ENCODE peak calls at places on chromosomes 1 and 21, in four cellular contexts. One of them, this sample, is unnamed.
A peak's percentile ranks its signal among the peaks of the same experiment; 100 is the strongest.

GRCh38 chr1:4755301-4756183 is 101.1 kb downstream of the AJAP1 start:
- DNase-seq in left ventricle myocardium superior: no peak
- DNase-seq in GDM1: no peak
- DNase-seq in stimulated activated CD4-positive, alpha-beta T cell treated with anti-CD3 and anti-CD28 coated beads, Interleukin-2, amount 100 ng/mL, for 48 hours: no peak
- DNase-seq in this sample: no peak

GRCh38 chr1:55632906-55633305 is 417.7 kb upstream of the USP24 start:
- DNase-seq in left ventricle myocardium superior: no peak
- DNase-seq in GDM1: no peak
- DNase-seq in stimulated activated CD4-positive, alpha-beta T cell treated with anti-CD3 and anti-CD28 coated beads, Interleukin-2, amount 100 ng/mL, for 48 hours: no peak
- DNase-seq in this sample: no peak

GRCh38 chr21:43763901-43764523 is 12.1 kb downstream of the CSTB start:
- DNase-seq in stimulated activated CD4-positive, alpha-beta T cell treated with anti-CD3 and anti-CD28 coated beads, Interleukin-2, amount 100 ng/mL, for 48 hours: no peak
- DNase-seq in left ventricle myocardium superior: no peak
- DNase-seq in GDM1: no peak
- DNase-seq in this sample: no peak

GRCh38 chr1:242524571-242525359 is at the start of gene PLD5:
- DNase-seq in stimulated activated CD4-positive, alpha-beta T cell treated with anti-CD3 and anti-CD28 coated beads, Interleukin-2, amount 100 ng/mL, for 48 hours: no peak
- DNase-seq in left ventricle myocardium superior: no peak
- DNase-seq in GDM1: no peak
- DNase-seq in this sample: no peak

GRCh38 chr21:17611414-17612022 is 1.2 kb downstream of the BTG3 start:
- DNase-seq in GDM1: peak; percentile 46
- DNase-seq in left ventricle myocardium superior: peak; percentile 81
- DNase-seq in stimulated activated CD4-positive, alpha-beta T cell treated with anti-CD3 and anti-CD28 coated beads, Interleukin-2, amount 100 ng/mL, for 48 hours: peak; percentile 69
- DNase-seq in this sample: peak; percentile 81

GRCh38 chr1:213931804-213932203 is 56.0 kb upstream of the PROX1 start:
- DNase-seq in stimulated activated CD4-positive, alpha-beta T cell treated with anti-CD3 and anti-CD28 coated beads, Interleukin-2, amount 100 ng/mL, for 48 hours: no peak
- DNase-seq in left ventricle myocardium superior: no peak
- DNase-seq in GDM1: no peak
- DNase-seq in this sample: no peak

GRCh38 chr1:93079685-93080141 is 630 bp downstream of the MTF2 start:
- DNase-seq in left ventricle myocardium superior: no peak
- DNase-seq in GDM1: peak; percentile 71
- DNase-seq in stimulated activated CD4-positive, alpha-beta T cell treated with anti-CD3 and anti-CD28 coated beads, Interleukin-2, amount 100 ng/mL, for 48 hours: no peak
- DNase-seq in this sample: peak; percentile 33

GRCh38 chr1:47692196-47692595 is 254.4 kb downstream of the FOXD2 start:
- DNase-seq in stimulated activated CD4-positive, alpha-beta T cell treated with anti-CD3 and anti-CD28 coated beads, Interleukin-2, amount 100 ng/mL, for 48 hours: no peak
- DNase-seq in GDM1: no peak
- DNase-seq in left ventricle myocardium superior: no peak
- DNase-seq in this sample: no peak

GRCh38 chr1:200488375-200489165 is 78.7 kb upstream of the ZNF281 start:
- DNase-seq in left ventricle myocardium superior: no peak
- DNase-seq in GDM1: peak; percentile 47
- DNase-seq in stimulated activated CD4-positive, alpha-beta T cell treated with anti-CD3 and anti-CD28 coated beads, Interleukin-2, amount 100 ng/mL, for 48 hours: peak; percentile 37
- DNase-seq in this sample: no peak

GRCh38 chr1:86926886-86927285 is 12.5 kb downstream of the HS2ST1 start:
- DNase-seq in stimulated activated CD4-positive, alpha-beta T cell treated with anti-CD3 and anti-CD28 coated beads, Interleukin-2, amount 100 ng/mL, for 48 hours: no peak
- DNase-seq in GDM1: no peak
- DNase-seq in left ventricle myocardium superior: no peak
- DNase-seq in this sample: no peak

GRCh38 chr1:232322162-232322734 is 307.7 kb downstream of the SIPA1L2 start:
- DNase-seq in stimulated activated CD4-positive, alpha-beta T cell treated with anti-CD3 and anti-CD28 coated beads, Interleukin-2, amount 100 ng/mL, for 48 hours: no peak
- DNase-seq in left ventricle myocardium superior: no peak
- DNase-seq in GDM1: no peak
- DNase-seq in this sample: no peak

GRCh38 chr1:35894183-35894582 is 11.2 kb downstream of the AGO1 start:
- DNase-seq in stimulated activated CD4-positive, alpha-beta T cell treated with anti-CD3 and anti-CD28 coated beads, Interleukin-2, amount 100 ng/mL, for 48 hours: no peak
- DNase-seq in GDM1: peak; percentile 54
- DNase-seq in left ventricle myocardium superior: no peak
- DNase-seq in this sample: no peak

GRCh38 chr1:244918422-244919319 is 54.3 kb upstream of the HNRNPU start:
- DNase-seq in left ventricle myocardium superior: peak; percentile 74
- DNase-seq in GDM1: peak; percentile 43
- DNase-seq in stimulated activated CD4-positive, alpha-beta T cell treated with anti-CD3 and anti-CD28 coated beads, Interleukin-2, amount 100 ng/mL, for 48 hours: peak; percentile 17
- DNase-seq in this sample: peak; percentile 29

GRCh38 chr1:16618719-16619118 is 5.4 kb upstream of the NBPF1 start:
- DNase-seq in stimulated activated CD4-positive, alpha-beta T cell treated with anti-CD3 and anti-CD28 coated beads, Interleukin-2, amount 100 ng/mL, for 48 hours: no peak
- DNase-seq in GDM1: no peak
- DNase-seq in left ventricle myocardium superior: no peak
- DNase-seq in this sample: peak; percentile 2

GRCh38 chr1:165355221-165355976 is 1.1 kb downstream of the LMX1A start:
- DNase-seq in left ventricle myocardium superior: no peak
- DNase-seq in GDM1: no peak
- DNase-seq in stimulated activated CD4-positive, alpha-beta T cell treated with anti-CD3 and anti-CD28 coated beads, Interleukin-2, amount 100 ng/mL, for 48 hours: no peak
- DNase-seq in this sample: no peak

GRCh38 chr1:240719953-240720700 is 108.2 kb upstream of the GREM2 start:
- DNase-seq in GDM1: no peak
- DNase-seq in stimulated activated CD4-positive, alpha-beta T cell treated with anti-CD3 and anti-CD28 coated beads, Interleukin-2, amount 100 ng/mL, for 48 hours: no peak
- DNase-seq in left ventricle myocardium superior: no peak
- DNase-seq in this sample: no peak

GRCh38 chr1:235468970-235469369 is 35.3 kb downstream of the B3GALNT2 start:
- DNase-seq in GDM1: no peak
- DNase-seq in stimulated activated CD4-positive, alpha-beta T cell treated with anti-CD3 and anti-CD28 coated beads, Interleukin-2, amount 100 ng/mL, for 48 hours: no peak
- DNase-seq in left ventricle myocardium superior: no peak
- DNase-seq in this sample: no peak

GRCh38 chr1:185267278-185267677 is 49.8 kb downstream of the IVNS1ABP start:
- DNase-seq in left ventricle myocardium superior: no peak
- DNase-seq in GDM1: no peak
- DNase-seq in stimulated activated CD4-positive, alpha-beta T cell treated with anti-CD3 and anti-CD28 coated beads, Interleukin-2, amount 100 ng/mL, for 48 hours: no peak
- DNase-seq in this sample: no peak

GRCh38 chr1:200527670-200528069 is 92.9 kb downstream of the KIF14 start:
- DNase-seq in left ventricle myocardium superior: no peak
- DNase-seq in GDM1: no peak
- DNase-seq in stimulated activated CD4-positive, alpha-beta T cell treated with anti-CD3 and anti-CD28 coated beads, Interleukin-2, amount 100 ng/mL, for 48 hours: no peak
- DNase-seq in this sample: no peak

GRCh38 chr1:207848234-207848633 is 62.7 kb downstream of the CD34 start:
- DNase-seq in stimulated activated CD4-positive, alpha-beta T cell treated with anti-CD3 and anti-CD28 coated beads, Interleukin-2, amount 100 ng/mL, for 48 hours: no peak
- DNase-seq in GDM1: peak; percentile 80
- DNase-seq in left ventricle myocardium superior: peak; percentile 72
- DNase-seq in this sample: peak; percentile 70

GRCh38 chr1:203128691-203129500 is 1.4 kb downstream of the ADORA1 start:
- DNase-seq in GDM1: no peak
- DNase-seq in left ventricle myocardium superior: no peak
- DNase-seq in stimulated activated CD4-positive, alpha-beta T cell treated with anti-CD3 and anti-CD28 coated beads, Interleukin-2, amount 100 ng/mL, for 48 hours: no peak
- DNase-seq in this sample: no peak

GRCh38 chr21:41185802-41186201 is 17.8 kb downstream of the BACE2 start:
- DNase-seq in GDM1: no peak
- DNase-seq in stimulated activated CD4-positive, alpha-beta T cell treated with anti-CD3 and anti-CD28 coated beads, Interleukin-2, amount 100 ng/mL, for 48 hours: no peak
- DNase-seq in left ventricle myocardium superior: no peak
- DNase-seq in this sample: no peak

GRCh38 chr1:151968058-151968457 is 25.6 kb downstream of the S100A10 start:
- DNase-seq in stimulated activated CD4-positive, alpha-beta T cell treated with anti-CD3 and anti-CD28 coated beads, Interleukin-2, amount 100 ng/mL, for 48 hours: no peak
- DNase-seq in GDM1: no peak
- DNase-seq in left ventricle myocardium superior: no peak
- DNase-seq in this sample: no peak

GRCh38 chr1:17020502-17020901 is 8.8 kb upstream of the ATP13A2 start:
- DNase-seq in GDM1: no peak
- DNase-seq in stimulated activated CD4-positive, alpha-beta T cell treated with anti-CD3 and anti-CD28 coated beads, Interleukin-2, amount 100 ng/mL, for 48 hours: no peak
- DNase-seq in left ventricle myocardium superior: no peak
- DNase-seq in this sample: no peak